ENCODE peak calls at places on chromosomes 11 and 22, in four cellular contexts. L is GM19239, D is fibroblast of the conjunctiva, N is activated T-cell treated with anti-CD3 and anti-CD28 coated beads for 1 hour. R is an unnamed sample.

GRCh38 chr22:30212363-30212995 is 34.1 kb downstream of the LIF start:
- DNase-seq in L (no peak), D (no peak), N (no peak), R (peak; percentile 12)

GRCh38 chr22:41524809-41525449 is 19.3 kb downstream of the POLR3H start:
- DNase-seq in L (no peak), D (no peak), N (peak; percentile 50), R (no peak)

GRCh38 chr22:45452565-45453449 is 39.3 kb downstream of the RIBC2 start:
- DNase-seq in L (no peak), D (no peak), N (no peak), R (no peak)

GRCh38 chr11:73012121-73012863 is 129.8 kb downstream of the FCHSD2 start:
- DNase-seq in L (no peak), D (no peak), N (no peak), R (no peak)

GRCh38 chr11:48167380-48167779 is 49.2 kb upstream of the OR4B1 start:
- DNase-seq in L (no peak), D (no peak), N (no peak), R (no peak)

GRCh38 chr22:34761111-34761510 is 304.8 kb upstream of the ISX start:
- DNase-seq in L (no peak), D (no peak), N (no peak), R (no peak)

GRCh38 chr11:132472411-132473205 is 1059.7 kb downstream of the OPCML start:
- DNase-seq in L (no peak), D (no peak), N (no peak), R (no peak)

GRCh38 chr11:44199298-44199697 is 103.8 kb downstream of the EXT2 start:
- DNase-seq in L (no peak), D (no peak), N (no peak), R (no peak)

GRCh38 chr11:47923667-47924066 is 56.7 kb upstream of the PTPRJ start:
- DNase-seq in L (no peak), D (no peak), N (no peak), R (no peak)

GRCh38 chr11:44621140-44621681 is 55.7 kb downstream of the CD82 start:
- DNase-seq in L (peak; percentile 36), D (peak; percentile 38), N (peak; percentile 50), R (peak; percentile 36)

GRCh38 chr22:30866811-30867271 is 101.7 kb downstream of the MORC2 start:
- DNase-seq in L (no peak), D (no peak), N (no peak), R (no peak)

GRCh38 chr22:19993926-19994325 is 22.7 kb downstream of the ARVCF start:
- DNase-seq in L (no peak), D (no peak), N (no peak), R (no peak)

GRCh38 chr11:73563539-73564200 is 34.2 kb downstream of the FAM168A start:
- DNase-seq in L (no peak), D (no peak), N (no peak), R (no peak)

GRCh38 chr11:66934971-66935779 is 23.0 kb downstream of the PC start:
- DNase-seq in L (no peak), D (peak; percentile 38), N (no peak), R (no peak)

GRCh38 chr11:47186076-47186936 is at the start of gene PACSIN3:
- DNase-seq in L (peak; percentile 61), D (no peak), N (no peak), R (no peak)

GRCh38 chr11:73326929-73327811 is 19.1 kb downstream of the ARHGEF17 start:
- DNase-seq in L (no peak), D (no peak), N (no peak), R (no peak)

GRCh38 chr11:77113382-77114088 is 10.9 kb downstream of the OMP start:
- DNase-seq in L (no peak), D (no peak), N (no peak), R (no peak)

GRCh38 chr11:57480409-57481137 is 20.2 kb downstream of the RTN4RL2 start:
- DNase-seq in L (peak; percentile 82), D (no peak), N (peak; percentile 52), R (no peak)

GRCh38 chr22:23555118-23555517 is 25.0 kb downstream of the IGLL1 start:
- DNase-seq in L (no peak), D (no peak), N (no peak), R (no peak)

GRCh38 chr11:73787643-73788537 is at the start of gene MRPL48:
- DNase-seq in L (peak; percentile 89), D (peak; percentile 90), N (peak; percentile 75), R (peak; percentile 69)

GRCh38 chr11:94885133-94885532 is 88.2 kb downstream of the CWC15 start:
- DNase-seq in L (no peak), D (no peak), N (no peak), R (no peak)

GRCh38 chr11:111063711-111064110 is 181.8 kb upstream of the POU2AF2 start:
- DNase-seq in L (no peak), D (no peak), N (no peak), R (no peak)

GRCh38 chr11:128467610-128468041 is 119.7 kb downstream of the ETS1 start:
- DNase-seq in L (no peak), D (peak; percentile 51), N (no peak), R (peak; percentile 95)

GRCh38 chr11:65897020-65897471 is 3.1 kb downstream of the FOSL1 start:
- DNase-seq in L (no peak), D (no peak), N (no peak), R (no peak)

GRCh38 chr22:27220349-27220748 is 563.0 kb downstream of the MIAT start:
- DNase-seq in L (no peak), D (no peak), N (no peak), R (no peak)

GRCh38 chr11:105268404-105269062 is 129.0 kb upstream of the CARD18 start:
- DNase-seq in L (no peak), D (no peak), N (no peak), R (no peak)

GRCh38 chr11:120331301-120331966 is 4.8 kb upstream of the ARHGEF12 start:
- DNase-seq in L (no peak), D (peak; percentile 92), N (no peak), R (peak; percentile 82)

GRCh38 chr11:75476716-75477613 is 44.0 kb upstream of the KLHL35 start:
- DNase-seq in L (no peak), D (no peak), N (no peak), R (no peak)

GRCh38 chr11:47355283-47356128 is 3.0 kb upstream of the MYBPC3 start:
- DNase-seq in L (no peak), D (peak; percentile 88), N (no peak), R (peak; percentile 78)

GRCh38 chr11:35043933-35044332 is 95.0 kb upstream of the CD44 start:
- DNase-seq in L (no peak), D (peak; percentile 26), N (no peak), R (no peak)

GRCh38 chr11:35334385-35335090 is 84.8 kb downstream of the SLC1A2 start:
- DNase-seq in L (peak; percentile 35), D (no peak), N (no peak), R (no peak)

GRCh38 chr11:65431452-65432132 is 9.0 kb downstream of the NEAT1 start:
- DNase-seq in L (no peak), D (no peak), N (no peak), R (no peak)

GRCh38 chr11:96008161-96008560 is 84.3 kb upstream of the MTMR2 start:
- DNase-seq in L (no peak), D (peak; percentile 21), N (no peak), R (no peak)